ENCODE peak calls at places on chromosomes 7 and 10, in five cellular contexts. U, P, Z, L and V are unnamed samples.

GRCh38 chr10:71554671-71555070 is 158.0 kb downstream of the CDH23 start:
- DNase-seq in U (no peak), P (no peak), Z (no peak), L (no peak), V (no peak)

GRCh38 chr7:18096087-18096486 is 68.4 kb upstream of the PRPS1L1 start:
- DNase-seq in U (no peak), P (no peak), Z (no peak), L (no peak), V (peak)

GRCh38 chr10:99777918-99778716 is 4.3 kb upstream of the ABCC2 start:
- DNase-seq in U (no peak), P (no peak), Z (no peak), L (no peak), V (peak)

GRCh38 chr7:17185690-17186070 is 112.8 kb upstream of the AHR start:
- DNase-seq in U (peak), P (peak), Z (peak), L (peak), V (peak)

GRCh38 chr7:30225863-30226361 is 58.5 kb upstream of the ZNRF2 start:
- DNase-seq in U (no peak), P (peak), Z (peak), L (peak), V (peak)

GRCh38 chr7:115198143-115198542 is 276.2 kb downstream of the MDFIC start:
- DNase-seq in U (no peak), P (peak), Z (peak), L (peak), V (peak)

GRCh38 chr10:88389456-88389855 is 193.7 kb downstream of the RNLS start:
- DNase-seq in U (peak), P (peak), Z (no peak), L (peak), V (peak)

GRCh38 chr10:106224676-106225075 is 939.8 kb downstream of the SORCS1 start:
- DNase-seq in U (no peak), P (no peak), Z (no peak), L (peak), V (peak)

GRCh38 chr7:11846311-11846710 is 14.3 kb upstream of the THSD7A start:
- DNase-seq in U (no peak), P (no peak), Z (no peak), L (no peak), V (no peak)

GRCh38 chr10:77633376-77633775 is 4.2 kb downstream of the KCNMA1 start:
- DNase-seq in U (no peak), P (no peak), Z (no peak), L (no peak), V (no peak)

GRCh38 chr10:101217450-101218281 is 11.6 kb downstream of the LBX1 start:
- DNase-seq in U (no peak), P (no peak), Z (peak), L (peak), V (peak)

GRCh38 chr10:112379635-112380296 is 5.8 kb downstream of the ACSL5 start:
- DNase-seq in U (no peak), P (peak), Z (no peak), L (peak), V (no peak)

GRCh38 chr7:1693991-1694524 is 24.0 kb downstream of the ELFN1 start:
- DNase-seq in U (peak), P (peak), Z (peak), L (peak), V (no peak)

GRCh38 chr7:156778668-156779067 is 114.3 kb downstream of the LMBR1 start:
- DNase-seq in U (no peak), P (no peak), Z (no peak), L (no peak), V (no peak)

GRCh38 chr7:4683884-4684565 is 1.9 kb downstream of the FOXK1 start:
- DNase-seq in U (no peak), P (peak), Z (peak), L (peak), V (peak)

GRCh38 chr7:214410-215212 is 22.2 kb downstream of the FAM20C start:
- DNase-seq in U (no peak), P (no peak), Z (peak), L (peak), V (peak)

GRCh38 chr10:51325649-51326048 is 251.4 kb downstream of the PRKG1 start:
- DNase-seq in U (no peak), P (no peak), Z (no peak), L (no peak), V (no peak)

GRCh38 chr7:20839987-20840386 is 53.3 kb upstream of the SP8 start:
- DNase-seq in U (no peak), P (no peak), Z (no peak), L (no peak), V (no peak)

GRCh38 chr7:157876469-157877285 is 539.9 kb downstream of the DNAJB6 start:
- DNase-seq in U (no peak), P (no peak), Z (no peak), L (no peak), V (no peak)

GRCh38 chr10:42753507-42754154 is 29.0 kb upstream of the BMS1 start:
- DNase-seq in U (no peak), P (no peak), Z (no peak), L (no peak), V (no peak)

GRCh38 chr7:66929935-66930334 is 8.9 kb downstream of the TMEM248 start:
- DNase-seq in U (no peak), P (no peak), Z (no peak), L (no peak), V (no peak)

GRCh38 chr10:58054881-58055280 is 212.8 kb downstream of the IPMK start:
- DNase-seq in U (no peak), P (peak), Z (no peak), L (peak), V (no peak)

GRCh38 chr7:112019932-112020331 is 186.3 kb downstream of the DOCK4 start:
- DNase-seq in U (no peak), P (no peak), Z (no peak), L (no peak), V (peak)

GRCh38 chr10:29680091-29680490 is 45.3 kb upstream of the SVIL start:
- DNase-seq in U (no peak), P (no peak), Z (no peak), L (no peak), V (no peak)

GRCh38 chr10:71712572-71713134 is 6.9 kb downstream of the C10orf105 start:
- DNase-seq in U (no peak), P (no peak), Z (no peak), L (no peak), V (no peak)

GRCh38 chr10:124239666-124240065 is 146.3 kb upstream of the CHST15 start:
- DNase-seq in U (no peak), P (no peak), Z (no peak), L (no peak), V (no peak)

DNA sequence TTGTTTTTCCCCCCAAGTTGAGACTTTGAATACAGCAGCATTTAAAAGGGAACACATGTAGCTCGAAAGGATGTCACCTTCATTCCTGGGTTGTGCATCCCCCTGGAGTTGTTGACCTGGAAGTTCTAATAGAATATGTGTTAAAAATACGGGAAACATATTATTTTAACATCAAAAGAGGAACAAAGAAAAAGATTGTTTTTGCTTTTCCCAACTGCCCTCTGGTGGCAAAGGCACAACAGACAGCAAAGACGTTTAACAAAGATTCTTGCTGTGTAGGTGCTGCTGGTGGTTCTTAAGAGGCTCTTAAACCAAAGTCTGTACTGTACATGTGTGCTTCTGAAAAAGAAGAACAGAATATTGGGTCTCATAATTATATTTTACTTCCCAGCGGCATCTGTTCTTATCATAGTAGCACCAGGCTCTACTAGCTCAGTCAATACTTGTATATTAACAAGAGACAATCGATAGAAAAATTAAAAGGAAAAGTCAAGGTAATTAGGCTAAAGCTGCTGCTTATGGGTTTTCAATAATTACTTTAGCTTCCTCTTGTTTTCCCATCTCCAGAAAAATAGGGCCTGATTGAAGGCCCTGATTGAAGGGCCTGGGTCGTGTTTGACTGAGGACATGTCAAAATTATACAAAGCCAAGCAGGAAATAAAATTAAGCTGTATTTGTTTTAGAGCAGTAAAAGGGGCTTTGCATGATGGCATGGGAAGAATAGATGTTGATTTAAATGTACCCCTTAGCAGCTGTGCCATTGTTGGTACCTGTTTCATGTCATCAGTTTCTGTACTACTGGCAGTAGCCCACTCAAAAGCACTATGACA is 384.2 kb upstream of the LRGUK start:
- DNase-seq in U (no peak), P (peak), Z (no peak), L (peak), V (peak)
- H3K4me3 ChIP-seq in U (no peak), P (no peak), Z (no peak), L (no peak), V (no peak)

GRCh38 chr10:98469532-98469931 is 22.8 kb upstream of the HPS1 start:
- DNase-seq in U (no peak), P (no peak), Z (no peak), L (no peak), V (no peak)
- TF ChIP-seq CTCF in U (no peak), P (no peak), Z (no peak), L (no peak), V (no peak)

GRCh38 chr7:116631676-116632075 is 40.3 kb upstream of the MET start:
- DNase-seq in U (no peak), P (no peak), Z (no peak), L (no peak), V (no peak)
- H3K4me3 ChIP-seq in U (no peak), P (no peak), Z (no peak), L (no peak), V (no peak)

GRCh38 chr7:142323706-142324105 is 65.8 kb upstream of the PRSS58 start:
- DNase-seq in U (no peak), P (no peak), Z (no peak), L (no peak), V (peak)
- TF ChIP-seq CTCF in U (peak), P (peak), Z (peak), L (peak), V (peak)

GRCh38 chr10:45058992-45059561 is 58.4 kb downstream of the ZNF22 start:
- DNase-seq in U (no peak), P (no peak), Z (no peak), L (no peak), V (peak)

GRCh38 chr10:45063605-45064231 is 63.0 kb downstream of the ZNF22 start:
- DNase-seq in U (no peak), P (no peak), Z (no peak), L (no peak), V (peak)

GRCh38 chr10:45059632-45060031 is 58.9 kb downstream of the ZNF22 start:
- DNase-seq in U (no peak), P (no peak), Z (no peak), L (no peak), V (no peak)

GRCh38 chr10:45061982-45062381 is 61.3 kb downstream of the ZNF22 start:
- DNase-seq in U (no peak), P (no peak), Z (no peak), L (no peak), V (peak)

DNA sequence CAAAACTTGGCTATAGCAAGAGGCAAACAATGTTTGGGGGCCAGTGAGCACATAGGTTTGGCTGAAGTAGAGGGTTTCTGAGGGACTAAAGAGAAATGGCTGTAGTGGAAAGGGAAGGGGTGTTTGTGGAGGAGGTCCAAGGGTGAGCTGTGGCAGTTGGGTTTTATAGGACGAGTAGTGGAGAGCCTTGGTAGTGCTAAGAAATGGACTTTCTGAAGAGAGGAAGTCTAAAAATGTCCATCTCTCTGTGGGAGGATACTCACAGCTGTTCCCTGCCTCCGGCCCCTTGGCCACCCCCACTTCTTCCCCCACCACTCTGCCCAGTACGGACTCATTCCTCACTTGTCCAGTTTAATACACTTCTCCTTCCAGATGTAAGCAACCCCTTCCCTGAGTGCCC is 64.3 kb downstream of the ZNF22 start:
- DNase-seq in U (no peak), P (no peak), Z (no peak), L (no peak), V (no peak)
- H3K4me3 ChIP-seq in U (no peak), P (no peak), Z (no peak), L (no peak), V (no peak)

DNA sequence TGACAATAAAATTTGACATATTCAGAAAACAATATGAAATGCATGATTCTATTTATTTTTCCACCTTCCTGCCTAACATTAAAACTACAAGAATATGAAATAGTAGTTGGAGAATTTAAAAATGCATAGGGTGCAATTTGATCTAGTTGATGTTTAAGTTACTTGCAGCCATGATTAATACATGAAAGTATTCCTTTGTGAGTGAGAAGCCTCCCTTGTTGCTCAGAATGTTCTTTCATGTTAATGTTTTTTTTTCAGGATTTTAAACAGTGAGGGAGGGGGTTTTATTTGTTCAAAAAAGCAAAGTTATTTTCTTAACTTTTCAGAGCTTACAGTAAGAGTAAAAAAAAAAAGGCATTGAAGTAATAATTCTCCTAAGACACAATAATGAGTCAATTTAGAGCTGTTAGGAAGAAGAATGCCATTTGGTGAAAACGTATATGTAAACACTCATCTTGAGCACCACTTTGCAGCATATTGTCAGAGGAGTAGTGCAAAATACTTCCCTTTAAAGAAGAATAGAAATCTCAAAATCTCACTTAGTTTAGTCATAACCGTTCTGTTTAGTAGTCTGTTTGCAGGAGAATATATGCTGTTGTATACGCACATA is 105.8 kb downstream of the SEMA3A start:
- DNase-seq in U (no peak), P (no peak), Z (no peak), L (peak), V (peak)
- TF ChIP-seq CTCF in U (no peak), P (no peak), Z (no peak), L (no peak), V (no peak)

DNA sequence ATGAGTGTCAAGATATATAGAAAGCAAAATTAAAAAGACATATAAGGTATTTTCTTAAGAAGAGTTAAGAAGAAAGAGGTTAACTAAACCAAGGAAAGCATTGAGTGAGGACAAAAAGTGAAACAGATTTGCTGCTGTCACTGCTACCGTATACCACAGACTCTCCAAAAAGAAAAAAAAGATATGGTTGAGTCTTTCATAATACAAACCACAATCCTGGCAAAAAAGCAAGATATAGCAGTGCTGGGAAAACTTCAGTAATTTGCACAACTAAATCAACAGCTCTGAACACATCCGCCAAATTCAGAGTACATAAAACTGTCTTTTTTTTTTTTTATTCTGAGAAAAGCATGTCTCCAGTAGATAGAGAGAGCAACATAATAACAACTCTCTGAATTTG is 114.7 kb downstream of the ETV1 start:
- DNase-seq in U (no peak), P (peak), Z (peak), L (peak), V (no peak)
- H3K4me3 ChIP-seq in U (no peak), P (no peak), Z (no peak), L (no peak), V (no peak)